ENCODE peak calls at places on chromosomes 3 and 15, in seven cellular contexts. R is fibroblast of lung, M is mammary epithelial cell, L is fibroblast of pulmonary artery, B is HCT116, P is lung, E is lower lobe of right lung. X is an unnamed sample.

GRCh38 chr3:139530717-139531116 is 8.8 kb downstream of the RBP1 start:
- DNase-seq in L (no peak), R (no peak), B (no peak), E (no peak), P (no peak), M (no peak), X (no peak)

GRCh38 chr3:25585361-25586166 is 79.1 kb downstream of the TOP2B start:
- DNase-seq in B (no peak), E (no peak), R (peak; percentile 29), L (no peak), P (peak; percentile 20), M (peak; percentile 42), X (no peak)

GRCh38 chr3:189355481-189356201 is 183.9 kb downstream of the TPRG1 start:
- DNase-seq in P (no peak), M (peak; percentile 91), B (peak; percentile 67), R (peak; percentile 84), E (no peak), L (peak; percentile 60), X (peak; percentile 3)

GRCh38 chr3:53040361-53040820 is 5.5 kb downstream of the SFMBT1 start:
- DNase-seq in E (no peak), L (no peak), P (no peak), R (peak; percentile 42), B (no peak), M (peak; percentile 78), X (no peak)

GRCh38 chr3:191294291-191294690 is 34.9 kb upstream of the CCDC50 start:
- DNase-seq in R (no peak), L (no peak), B (no peak), P (no peak), E (no peak), M (no peak), X (no peak)

GRCh38 chr3:99761415-99761981 is 56.2 kb upstream of the CMSS1 start:
- DNase-seq in L (no peak), R (peak; percentile 64), E (no peak), B (no peak), P (no peak), M (no peak), X (no peak)

GRCh38 chr15:85947936-85948335 is 131.7 kb upstream of the AGBL1 start:
- DNase-seq in L (no peak), R (no peak), M (no peak), E (no peak), B (no peak), P (no peak), X (no peak)

GRCh38 chr3:61573441-61573840 is 12.1 kb downstream of the PTPRG start:
- DNase-seq in L (no peak), M (no peak), P (no peak), B (no peak), R (peak; percentile 45), E (no peak), X (peak; percentile 69)

GRCh38 chr3:51967384-51968174 is at the start of gene PCBP4:
- DNase-seq in M (no peak), L (peak; percentile 31), P (peak; percentile 54), E (peak; percentile 74), R (peak; percentile 40), B (no peak), X (peak; percentile 75)

GRCh38 chr3:150015906-150016305 is 45.2 kb upstream of the PFN2 start:
- DNase-seq in L (no peak), R (peak; percentile 42), E (no peak), P (no peak), M (no peak), B (no peak), X (peak; percentile 19)

GRCh38 chr15:22808240-22808639 is 21.8 kb downstream of the NIPA1 start:
- DNase-seq in M (no peak), B (no peak), L (no peak), R (no peak), P (no peak), E (no peak), X (no peak)

GRCh38 chr3:67415504-67415903 is 238.9 kb downstream of the SUCLG2 start:
- DNase-seq in B (no peak), M (no peak), L (no peak), R (peak; percentile 51), E (no peak), P (no peak), X (peak; percentile 80)

GRCh38 chr3:180680097-180680430 is 775 bp upstream of the CCDC39 start:
- DNase-seq in E (no peak), R (no peak), L (peak; percentile 51), B (no peak), M (peak; percentile 56), P (peak; percentile 31), X (peak; percentile 63)

GRCh38 chr3:11661827-11662226 is 18.1 kb upstream of the VGLL4 start:
- DNase-seq in E (no peak), R (peak; percentile 76), M (peak; percentile 25), B (no peak), P (no peak), L (peak; percentile 81), X (peak; percentile 77)

GRCh38 chr3:45915518-45916231 is 27.6 kb upstream of the CXCR6 start:
- DNase-seq in P (peak; percentile 47), R (peak; percentile 90), M (peak; percentile 93), E (no peak), L (peak; percentile 65), B (peak; percentile 7), X (peak; percentile 85)

GRCh38 chr3:184380210-184380626 is 364 bp downstream of the CHRD start:
- DNase-seq in M (no peak), B (no peak), L (peak; percentile 31), P (peak; percentile 56), E (peak; percentile 66), R (peak; percentile 42), X (peak; percentile 74)
- H3K4me3 ChIP-seq in M (peak overlapping the region; percentile 15), B (peak overlapping the region; percentile 36), L (peak overlapping the region; percentile 17), P (peak overlapping the region; percentile 25), E (peak overlapping the region; percentile 53), R (peak overlapping the region; percentile 51), X (peak overlapping the region; percentile 29)

DNA sequence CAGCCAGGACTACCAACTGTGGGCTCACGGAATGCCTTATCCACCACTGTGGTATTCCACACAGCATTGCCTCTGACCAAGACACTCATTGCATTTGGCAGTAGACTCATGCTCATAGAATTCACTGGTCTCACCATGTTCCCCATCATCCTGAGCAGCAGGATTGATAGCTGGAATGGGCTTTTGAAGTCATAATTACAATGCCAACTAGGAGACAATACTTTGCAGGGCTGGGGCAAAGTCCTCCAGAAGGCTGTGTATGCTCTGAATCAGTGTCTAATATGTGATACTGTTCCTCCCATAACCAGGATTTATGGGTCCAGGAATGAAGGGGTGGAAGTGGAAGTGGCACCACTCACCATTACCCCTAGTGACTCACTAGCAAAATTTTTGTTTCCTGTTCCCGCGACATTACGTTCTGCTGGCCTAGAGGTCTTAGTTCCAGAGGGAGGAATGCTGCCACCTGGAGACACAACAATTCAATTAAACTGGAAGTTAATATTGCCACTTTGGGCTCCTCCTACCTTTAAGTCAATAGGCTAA is 58.6 kb upstream of the CCDC80 start:
- DNase-seq in E (no peak), M (peak; percentile 69), L (peak; percentile 48), P (no peak), R (peak; percentile 87), B (peak; percentile 34), X (peak; percentile 81)
- TF ChIP-seq CTCF in E (no peak), M (no peak), L (peak; percentile 10), P (no peak), R (peak; percentile 7), B (peak; percentile 50), X (no peak)

GRCh38 chr15:92073044-92073785 is 219.7 kb downstream of the SLCO3A1 start:
- DNase-seq in E (no peak), L (peak; percentile 30), P (no peak), R (peak; percentile 23), M (no peak), B (no peak), X (no peak)

GRCh38 chr15:92062505-92062904 is 209.0 kb downstream of the SLCO3A1 start:
- DNase-seq in R (no peak), M (no peak), E (no peak), L (no peak), B (no peak), P (no peak), X (no peak)

GRCh38 chr15:92071030-92071644 is 217.6 kb downstream of the SLCO3A1 start:
- DNase-seq in R (no peak), E (no peak), B (no peak), M (no peak), P (no peak), L (no peak), X (no peak)

GRCh38 chr15:92069308-92070244 is 216.1 kb downstream of the SLCO3A1 start:
- DNase-seq in E (no peak), M (peak; percentile 94), P (peak; percentile 64), L (peak; percentile 76), R (peak; percentile 87), B (peak; percentile 39), X (peak; percentile 55)

GRCh38 chr15:92068121-92068520 is 214.6 kb downstream of the SLCO3A1 start:
- DNase-seq in B (no peak), L (no peak), M (no peak), P (no peak), R (peak; percentile 37), E (no peak), X (no peak)
- H3K4me3 ChIP-seq in B (no peak overlapping the region), L (no peak overlapping the region), M (no peak overlapping the region), P (no peak overlapping the region), R (no peak overlapping the region), E (no peak overlapping the region), X (no peak overlapping the region)

DNA sequence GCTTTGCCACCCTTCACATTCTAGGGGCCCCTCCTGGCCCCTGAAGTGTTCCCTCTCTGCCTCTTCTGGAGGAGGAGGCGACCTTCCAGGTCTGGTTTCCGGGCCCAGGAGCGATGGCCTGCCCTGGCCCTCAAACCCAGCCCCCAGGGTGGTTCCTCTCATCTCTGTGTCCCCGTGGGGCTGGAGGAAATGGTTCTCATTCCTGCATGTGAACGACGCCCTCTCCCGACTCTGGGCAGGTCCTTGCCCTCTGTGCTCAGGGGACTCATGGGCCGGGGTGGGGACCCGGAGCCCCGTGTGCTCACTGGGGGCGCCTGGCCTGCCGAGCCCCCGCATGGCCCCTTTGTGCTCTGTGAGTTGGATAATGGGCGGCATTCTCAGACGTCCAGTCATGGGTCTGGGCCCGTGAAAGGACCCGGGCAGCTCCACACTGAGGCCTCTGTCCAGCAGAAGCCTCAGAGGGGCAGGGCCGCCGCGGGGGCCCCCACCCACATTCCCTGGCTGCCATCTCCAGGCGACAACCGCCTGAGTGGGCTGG is 5.4 kb upstream of the PLXND1 start:
- DNase-seq in E (peak; percentile 52), L (no peak), B (no peak), M (no peak), P (no peak), R (peak; percentile 89), X (peak; percentile 64)
- TF ChIP-seq CTCF in E (no peak), L (no peak), B (no peak), M (no peak), P (no peak), R (no peak), X (no peak)

DNA sequence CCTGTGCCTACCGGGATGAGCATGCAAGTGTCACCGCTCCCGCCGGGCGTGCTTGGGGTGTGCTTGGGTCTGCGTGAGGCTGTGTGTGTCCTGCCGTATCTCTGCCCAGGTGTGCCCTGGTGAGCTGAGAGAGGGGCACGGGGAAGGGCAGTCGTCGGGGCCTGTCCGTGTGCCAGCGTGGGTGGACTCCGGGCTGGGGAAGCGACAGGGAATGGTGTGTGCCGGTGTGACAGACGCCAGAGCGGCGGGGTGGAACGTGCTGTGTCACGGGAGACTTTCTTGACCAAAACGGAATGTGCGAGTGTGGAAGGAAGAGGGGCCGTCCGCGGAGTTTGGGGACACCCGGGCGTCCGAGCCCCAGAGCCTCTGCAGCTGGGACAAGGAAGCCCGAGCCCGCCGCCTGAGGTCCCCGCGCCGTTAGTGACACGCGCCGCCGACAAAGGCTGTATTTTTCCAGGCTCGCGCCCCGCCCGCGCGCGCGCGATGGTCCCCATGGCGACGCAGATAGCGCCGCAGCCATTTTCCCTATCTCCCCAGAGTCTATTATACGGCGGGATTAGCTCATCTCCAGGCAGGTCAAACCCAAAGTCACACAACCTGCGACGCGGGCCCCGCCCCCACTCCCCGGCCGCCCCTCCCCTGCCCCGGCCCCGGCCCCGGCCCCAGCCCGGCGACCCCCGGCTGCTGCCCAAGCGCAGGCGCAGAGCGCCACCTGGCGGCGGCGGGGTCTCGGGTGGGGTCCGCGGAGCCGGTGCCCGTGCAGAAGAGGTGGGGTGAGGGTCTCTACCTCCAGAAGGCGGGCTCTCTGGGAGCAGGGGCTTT is 4.5 kb upstream of the GATA2 start:
- DNase-seq in L (peak; percentile 38), M (no peak), R (peak; percentile 36), E (peak; percentile 75), B (no peak), P (no peak), X (peak; percentile 74)
- H3K4me3 ChIP-seq in L (peak overlapping the region; percentile 56), M (peak overlapping the region; percentile 60), R (peak overlapping the region; percentile 61), E (peak overlapping the region; percentile 59), B (no peak overlapping the region), P (no peak overlapping the region), X (peak overlapping the region; percentile 58)

X was measured in foreskin fibroblast.